ENCODE peak calls at places on chromosome 12, in seven cellular contexts. G is AG09309, N is activated gamma-delta T cell treated with Interleukin-2 at 50 U/mL for 16 hours, Y is AML-193, S is kidney epithelial cell, F is progenitor cell of endocrine pancreas, A is Peyer's patch. V is an unnamed sample.

GRCh38 chr12:5498081-5498480 is 66.2 kb downstream of the NTF3 start:
- DNase-seq in G (no peak), N (no peak), Y (no peak), S (no peak), F (no peak), A (no peak), V (no peak)

GRCh38 chr12:43551271-43551970 is 582 bp downstream of the ADAMTS20 start:
- DNase-seq in G (no peak), N (no peak), Y (no peak), S (no peak), F (peak; percentile 18), A (no peak), V (no peak)

GRCh38 chr12:42660968-42661937 is 71.7 kb upstream of the PRICKLE1 start:
- DNase-seq in G (no peak), N (no peak), Y (no peak), S (no peak), F (no peak), A (no peak), V (no peak)

GRCh38 chr12:103969391-103969790 is 3.7 kb downstream of the TDG start:
- DNase-seq in G (no peak), N (no peak), Y (no peak), S (no peak), F (no peak), A (no peak), V (no peak)

GRCh38 chr12:42145552-42146215 is 1.0 kb upstream of the GXYLT1 start:
- DNase-seq in G (no peak), N (no peak), Y (no peak), S (no peak), F (no peak), A (no peak), V (no peak)

GRCh38 chr12:53631721-53632120 is 5.5 kb upstream of the ATF7 start:
- DNase-seq in G (no peak), N (no peak), Y (no peak), S (no peak), F (no peak), A (no peak), V (no peak)

GRCh38 chr12:115257791-115258190 is 573.8 kb upstream of the TBX3 start:
- DNase-seq in G (peak; percentile 47), N (no peak), Y (no peak), S (no peak), F (no peak), A (no peak), V (no peak)

GRCh38 chr12:77001181-77001758 is 64.1 kb downstream of the E2F7 start:
- DNase-seq in G (no peak), N (no peak), Y (no peak), S (no peak), F (no peak), A (no peak), V (no peak)

GRCh38 chr12:92546826-92547348 is 155.9 kb upstream of the PLEKHG7 start:
- DNase-seq in G (no peak), N (no peak), Y (no peak), S (no peak), F (no peak), A (no peak), V (no peak)

GRCh38 chr12:9707864-9708808 is 24.8 kb downstream of the CLECL1 start:
- DNase-seq in G (peak; percentile 8), N (peak; percentile 66), Y (peak; percentile 55), S (no peak), F (peak; percentile 35), A (peak; percentile 88), V (peak; percentile 67)

GRCh38 chr12:118999107-118999506 is 17.8 kb downstream of the SRRM4 start:
- DNase-seq in G (no peak), N (no peak), Y (no peak), S (no peak), F (no peak), A (no peak), V (no peak)

GRCh38 chr12:3600039-3600720 is 109.2 kb downstream of the PRMT8 start:
- DNase-seq in G (no peak), N (no peak), Y (no peak), S (no peak), F (no peak), A (no peak), V (no peak)

V was measured in activated naive CD8-positive, alpha-beta T cell treated with anti-CD3 and anti-CD28 coated beads, Interleukin-2, amount 10 ng/mL, durations not matched to agents 7 days and 5 days.